ENCODE peak calls at places on chromosome 2, in seven cellular contexts. M, I, G, W, N, O and P are unnamed samples.

GRCh38 chr2:214731008-214731407 is 78.5 kb downstream of the BARD1 start:
- DNase-seq in M (peak), I (no peak), G (no peak), W (no peak), N (no peak), O (no peak), P (peak)

GRCh38 chr2:105573490-105573889 is 171.2 kb upstream of the NCK2 start:
- DNase-seq in M (no peak), I (no peak), G (no peak), W (no peak), N (no peak), O (no peak), P (no peak)

GRCh38 chr2:172377408-172377807 is 50.0 kb upstream of the ITGA6 start:
- DNase-seq in M (no peak), I (no peak), G (no peak), W (no peak), N (no peak), O (no peak), P (no peak)

GRCh38 chr2:37376421-37377186 is 32.2 kb downstream of the QPCT start:
- DNase-seq in M (peak), I (peak), G (peak), W (peak), N (peak), O (no peak), P (no peak)

GRCh38 chr2:199771948-199772692 is 78.9 kb downstream of the FTCDNL1 start:
- DNase-seq in M (peak), I (no peak), G (no peak), W (no peak), N (no peak), O (no peak), P (no peak)

GRCh38 chr2:61733563-61733962 is 120.3 kb downstream of the FAM161A start:
- DNase-seq in M (peak), I (peak), G (no peak), W (no peak), N (no peak), O (no peak), P (peak)

GRCh38 chr2:215825709-215826108 is 187.6 kb downstream of the MREG start:
- DNase-seq in M (no peak), I (peak), G (no peak), W (no peak), N (peak), O (no peak), P (no peak)

GRCh38 chr2:107088156-107088555 is 202.2 kb upstream of the ST6GAL2 start:
- DNase-seq in M (no peak), I (no peak), G (no peak), W (no peak), N (no peak), O (no peak), P (no peak)

GRCh38 chr2:208929489-208929864 is 494.4 kb upstream of the MAP2 start:
- DNase-seq in M (no peak), I (peak), G (no peak), W (no peak), N (no peak), O (no peak), P (no peak)

GRCh38 chr2:225276207-225276606 is 123.3 kb upstream of the NYAP2 start:
- DNase-seq in M (no peak), I (no peak), G (no peak), W (no peak), N (no peak), O (no peak), P (no peak)

GRCh38 chr2:207768168-207768890 is 1.4 kb downstream of the FZD5 start:
- DNase-seq in M (no peak), I (peak), G (peak), W (peak), N (peak), O (peak), P (no peak)

GRCh38 chr2:42880738-42881525 is 88.5 kb upstream of the HAAO start:
- DNase-seq in M (no peak), I (no peak), G (no peak), W (no peak), N (no peak), O (no peak), P (no peak)

GRCh38 chr2:152627010-152627957 is 90.0 kb downstream of the PRPF40A start:
- DNase-seq in M (peak), I (peak), G (no peak), W (no peak), N (peak), O (no peak), P (peak)

GRCh38 chr2:14081526-14081925 is 551.0 kb upstream of the LRATD1 start:
- DNase-seq in M (peak), I (no peak), G (no peak), W (no peak), N (no peak), O (no peak), P (no peak)

GRCh38 chr2:157905092-157905491 is 29.0 kb upstream of the ACVR1 start:
- DNase-seq in M (no peak), I (no peak), G (no peak), W (no peak), N (no peak), O (no peak), P (no peak)

GRCh38 chr2:218285604-218286003 is 6.7 kb downstream of the TMBIM1 start:
- DNase-seq in M (no peak), I (peak), G (no peak), W (peak), N (peak), O (no peak), P (no peak)
- H3K4me3 ChIP-seq in M (no peak), I (peak), G (peak), W (no peak), N (no peak), O (peak), P (no peak)

DNA sequence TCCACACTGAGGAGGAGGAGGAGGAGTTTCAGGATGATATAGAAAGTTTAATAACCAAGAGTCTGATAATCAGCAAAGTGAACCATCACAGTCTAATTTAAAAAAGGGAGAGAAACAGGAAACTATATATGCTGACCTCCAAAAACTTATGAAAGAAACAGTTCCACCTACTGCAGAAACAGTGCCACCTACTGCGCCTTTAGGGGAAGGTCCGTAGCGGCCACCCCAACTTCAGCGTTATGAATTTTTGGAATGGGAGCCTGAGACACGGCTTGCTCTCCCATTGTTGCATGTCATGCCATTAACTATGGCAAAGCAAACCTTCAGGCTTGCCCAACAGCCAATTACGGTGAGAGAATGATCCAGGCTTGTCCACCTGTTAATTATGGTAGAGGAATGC is 1719.2 kb upstream of the LRRTM1 start:
- DNase-seq in M (no peak), I (no peak), G (no peak), W (no peak), N (no peak), O (no peak), P (no peak)
- TF ChIP-seq CTCF in M (no peak), I (no peak), G (no peak), W (no peak), N (no peak), O (no peak), P (peak)

DNA sequence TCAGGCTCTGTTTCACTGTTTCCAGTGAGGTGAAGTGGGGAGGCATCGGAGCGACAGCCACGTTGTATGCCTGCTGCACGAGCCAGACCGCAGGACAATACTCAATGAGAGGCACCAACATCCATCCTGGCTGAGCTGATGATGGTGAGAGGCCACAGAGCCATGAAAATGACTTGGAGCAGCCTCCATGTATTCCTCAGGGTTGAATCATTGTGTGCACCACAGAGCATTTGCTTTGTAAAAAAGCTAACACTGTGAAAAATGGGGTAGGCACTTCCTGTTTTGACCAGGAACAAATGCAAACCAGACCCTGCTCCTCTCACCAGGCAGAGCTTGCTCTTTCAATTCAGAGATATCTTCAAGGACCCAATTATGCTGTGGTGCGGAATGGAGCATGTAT is 87.2 kb downstream of the LPIN1 start:
- DNase-seq in M (peak), I (peak), G (no peak), W (no peak), N (peak), O (no peak), P (peak)
- H3K4me3 ChIP-seq in M (no peak), I (peak), G (no peak), W (no peak), N (no peak), O (no peak), P (no peak)

GRCh38 chr2:126975671-126976655 is 77.3 kb downstream of the TEX51 start:
- DNase-seq in M (no peak), I (peak), G (no peak), W (no peak), N (no peak), O (no peak), P (no peak)
- TF ChIP-seq CTCF in M (no peak), I (no peak), G (no peak), W (no peak), N (no peak), O (no peak), P (no peak)

DNA sequence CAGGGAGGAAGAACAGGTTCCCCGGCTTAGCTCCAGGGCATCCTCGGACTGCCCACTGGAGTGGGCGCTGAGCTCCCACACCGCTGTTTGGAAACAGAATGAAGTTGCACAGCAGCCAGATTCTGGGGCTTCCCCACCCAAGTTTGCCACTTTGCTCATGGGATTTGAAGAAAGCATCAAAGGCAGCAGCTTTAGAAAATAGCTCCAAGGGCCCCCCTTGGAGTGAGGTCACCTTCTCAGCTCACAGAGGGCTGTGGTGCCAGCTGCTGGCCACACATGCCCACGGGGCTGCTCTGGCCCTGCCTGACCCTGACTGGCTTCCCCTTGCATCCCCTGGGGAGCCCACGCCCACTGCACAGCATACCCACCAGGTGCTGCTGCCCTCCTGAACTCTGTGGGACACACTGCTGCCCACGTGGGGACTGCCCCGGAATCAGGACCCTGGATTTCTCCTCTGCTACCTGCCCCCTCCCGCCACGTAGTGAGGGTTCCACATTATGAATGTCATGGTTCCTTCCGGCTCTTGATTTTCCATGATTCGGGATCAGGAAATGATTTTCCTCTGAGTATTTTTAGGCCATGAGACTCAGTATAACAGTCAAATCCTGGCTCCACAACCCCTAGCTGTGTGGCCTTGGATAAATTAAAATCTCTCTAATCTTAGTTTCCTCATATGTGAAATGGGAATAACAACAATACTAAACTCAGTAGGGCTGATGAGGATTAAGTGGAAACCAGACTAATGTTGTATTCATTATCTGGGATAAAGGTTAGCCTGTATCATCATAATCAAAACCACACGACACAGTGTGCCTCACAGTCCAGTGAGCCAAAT is 70.2 kb downstream of the TGOLN2 start:
- DNase-seq in M (no peak), I (no peak), G (no peak), W (no peak), N (peak), O (no peak), P (no peak)
- H3K4me3 ChIP-seq in M (no peak), I (no peak), G (no peak), W (no peak), N (no peak), O (no peak), P (no peak)

DNA sequence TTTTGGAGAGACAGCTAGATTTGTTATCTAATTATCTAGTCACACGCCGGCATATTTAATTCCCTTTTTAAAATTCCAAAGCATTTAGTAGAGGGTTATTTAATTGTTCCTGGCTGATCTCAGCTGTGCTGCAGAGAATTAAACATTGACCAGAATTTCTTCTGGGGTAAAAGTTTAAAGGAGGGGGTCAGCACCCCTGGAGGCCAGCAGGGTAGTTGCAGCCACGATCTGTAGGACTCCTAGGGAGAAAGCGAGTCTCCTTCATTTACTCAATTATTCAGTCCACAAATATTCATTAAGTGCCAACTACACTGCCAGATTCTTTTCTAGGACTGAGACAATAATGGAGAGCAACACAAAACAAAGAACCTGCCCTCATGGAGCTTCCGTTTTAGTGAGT is 294.3 kb downstream of the RDH14 start:
- DNase-seq in M (no peak), I (no peak), G (no peak), W (no peak), N (no peak), O (no peak), P (no peak)
- TF ChIP-seq CTCF in M (no peak), I (peak), G (no peak), W (no peak), N (peak), O (no peak), P (peak)

DNA sequence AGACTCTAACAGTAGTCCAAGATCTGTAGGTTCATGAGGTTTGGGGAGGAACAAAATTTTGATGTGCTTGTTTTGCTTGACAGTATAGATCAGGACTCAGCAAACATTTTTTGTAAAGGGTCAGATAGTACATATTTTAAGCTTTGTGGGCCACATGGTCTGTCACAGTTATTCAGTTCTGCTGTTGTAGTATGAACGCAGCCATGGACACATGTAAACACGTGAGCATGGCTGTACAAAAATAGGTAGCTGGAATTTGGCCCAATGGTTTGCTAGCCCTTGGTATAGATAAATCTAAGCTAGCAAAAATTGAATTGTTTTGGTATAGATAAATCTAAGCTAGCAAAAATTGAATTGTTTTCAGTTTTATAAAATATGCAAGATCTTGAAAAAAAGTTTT is 120.5 kb downstream of the HIBCH start:
- DNase-seq in M (no peak), I (no peak), G (no peak), W (no peak), N (no peak), O (no peak), P (no peak)
- H3K4me3 ChIP-seq in M (no peak), I (no peak), G (no peak), W (no peak), N (no peak), O (no peak), P (no peak)

GRCh38 chr2:17146358-17146757 is 371.9 kb downstream of the RAD51AP2 start:
- DNase-seq in M (no peak), I (no peak), G (no peak), W (no peak), N (no peak), O (no peak), P (no peak)

GRCh38 chr2:17149945-17150344 is 368.3 kb downstream of the RAD51AP2 start:
- DNase-seq in M (no peak), I (no peak), G (no peak), W (no peak), N (no peak), O (no peak), P (no peak)

GRCh38 chr2:17148298-17149228 is 369.7 kb downstream of the RAD51AP2 start:
- DNase-seq in M (peak), I (peak), G (no peak), W (peak), N (peak), O (no peak), P (peak)
- TF ChIP-seq CTCF in M (peak), I (peak), G (no peak), W (peak), N (peak), O (no peak), P (peak)

GRCh38 chr2:222424729-222425671 is 657 bp downstream of the SGPP2 start:
- DNase-seq in M (no peak), I (no peak), G (peak), W (no peak), N (no peak), O (no peak), P (no peak)

GRCh38 chr2:222423186-222423585 is 1.2 kb upstream of the SGPP2 start:
- DNase-seq in M (no peak), I (no peak), G (no peak), W (no peak), N (no peak), O (no peak), P (no peak)

GRCh38 chr2:222424281-222424728 is at the start of gene SGPP2:
- DNase-seq in M (no peak), I (no peak), G (peak), W (no peak), N (no peak), O (no peak), P (no peak)

GRCh38 chr2:222421626-222422025 is 2.7 kb upstream of the SGPP2 start:
- DNase-seq in M (no peak), I (no peak), G (no peak), W (no peak), N (no peak), O (no peak), P (no peak)

GRCh38 chr2:222423632-222424280 is 587 bp upstream of the SGPP2 start:
- DNase-seq in M (peak), I (peak), G (no peak), W (no peak), N (no peak), O (no peak), P (no peak)
- H3K4me3 ChIP-seq in M (peak), I (no peak), G (peak), W (peak), N (no peak), O (no peak), P (no peak)